ENCODE peak calls at places on chromosomes 16 and 17, in six cellular contexts. G, A, O, D, P and Y are unnamed samples.

GRCh38 chr17:74992223-74992622 is 4.8 kb downstream of the CDR2L start:
- DNase-seq in O (no peak), D (no peak), P (no peak), G (no peak), A (no peak), Y (no peak)

GRCh38 chr17:57284984-57285646 is 28.8 kb downstream of the MSI2 start:
- DNase-seq in D (no peak), G (no peak), P (no peak), O (no peak), A (no peak), Y (no peak)

GRCh38 chr17:41186872-41187271 is 2.2 kb upstream of the KRTAP4-1 start:
- DNase-seq in O (no peak), D (no peak), P (no peak), G (no peak), A (no peak), Y (no peak)

GRCh38 chr16:80687606-80688005 is 116.8 kb downstream of the CDYL2 start:
- DNase-seq in D (no peak), O (no peak), G (no peak), A (no peak), P (no peak), Y (no peak)

GRCh38 chr17:29847527-29847931 is 82.5 kb downstream of the SSH2 start:
- DNase-seq in D (no peak), G (no peak), P (peak), O (no peak), A (no peak), Y (no peak)

GRCh38 chr17:67993153-67993997 is 2.9 kb downstream of the C17orf58 start:
- DNase-seq in O (peak), G (peak), P (peak), D (peak), A (peak), Y (peak)

GRCh38 chr16:28910046-28911031 is 14.7 kb downstream of the RABEP2 start:
- DNase-seq in A (no peak), G (peak), D (no peak), P (no peak), O (no peak), Y (no peak)

GRCh38 chr16:78745491-78746019 is 646.1 kb downstream of the WWOX start:
- DNase-seq in D (no peak), G (no peak), P (no peak), A (no peak), O (no peak), Y (no peak)

GRCh38 chr17:32385121-32385520 is 35.2 kb downstream of the ZNF207 start:
- DNase-seq in P (no peak), O (no peak), G (no peak), A (no peak), D (no peak), Y (no peak)

GRCh38 chr17:42016411-42016831 is 818 bp downstream of the DNAJC7 start:
- DNase-seq in G (peak), A (no peak), O (no peak), D (no peak), P (peak), Y (no peak)

GRCh38 chr16:51968756-51969155 is 578.2 kb downstream of the TOX3 start:
- DNase-seq in P (no peak), O (no peak), A (no peak), D (no peak), G (peak), Y (no peak)

GRCh38 chr17:6231465-6231864 is 161.3 kb downstream of the WSCD1 start:
- DNase-seq in A (no peak), O (no peak), D (no peak), P (no peak), G (no peak), Y (no peak)

GRCh38 chr17:83079340-83079747 is at the start of gene METRNL:
- DNase-seq in G (peak), D (peak), A (no peak), O (peak), P (peak), Y (peak)

GRCh38 chr16:88339926-88340754 is 42.6 kb upstream of the ZNF469 start:
- DNase-seq in A (no peak), P (no peak), G (no peak), D (no peak), O (no peak), Y (no peak)

GRCh38 chr16:69381231-69381630 is 4.6 kb downstream of the TERF2 start:
- DNase-seq in O (no peak), G (no peak), A (no peak), D (no peak), P (no peak), Y (no peak)

GRCh38 chr16:79093554-79093967 is 507.0 kb downstream of the MAF start:
- DNase-seq in D (no peak), A (no peak), G (no peak), O (no peak), P (no peak), Y (peak)

GRCh38 chr17:36755586-36755985 is 154.2 kb downstream of the MRM1 start:
- DNase-seq in P (no peak), G (no peak), O (no peak), A (no peak), D (peak), Y (no peak)

GRCh38 chr17:79949646-79950292 is 85.9 kb downstream of the TBC1D16 start:
- DNase-seq in A (no peak), O (peak), G (no peak), D (peak), P (no peak), Y (no peak)

GRCh38 chr17:79950306-79950705 is 85.4 kb downstream of the TBC1D16 start:
- DNase-seq in G (no peak), D (peak), O (peak), P (no peak), A (no peak), Y (no peak)

GRCh38 chr17:79951361-79952264 is 84.1 kb downstream of the TBC1D16 start:
- DNase-seq in P (peak), O (peak), G (peak), A (no peak), D (no peak), Y (peak)

GRCh38 chr17:79948918-79949645 is 86.6 kb downstream of the TBC1D16 start:
- DNase-seq in O (peak), G (no peak), D (peak), A (no peak), P (no peak), Y (no peak)

DNA sequence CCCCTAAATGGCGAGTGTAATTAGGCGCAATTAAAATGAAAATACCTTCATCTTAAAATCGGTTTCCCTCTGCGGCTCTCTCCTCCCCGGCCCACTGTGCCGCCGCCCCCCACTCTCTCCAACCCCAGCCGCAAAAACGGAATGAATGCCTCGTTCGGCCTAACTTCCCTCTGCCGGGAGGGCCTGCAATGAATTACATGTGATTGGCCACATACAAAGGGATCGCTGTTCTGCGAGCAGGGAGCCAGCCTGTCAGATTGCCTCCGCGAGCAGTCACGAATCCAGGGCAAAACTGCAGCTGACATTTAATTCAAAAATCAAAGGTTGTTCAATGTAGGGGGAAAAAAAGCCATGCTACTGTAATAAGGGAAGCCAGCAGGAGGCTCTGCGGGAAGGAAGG is 85.0 kb downstream of the TBC1D16 start:
- DNase-seq in G (no peak), A (no peak), P (no peak), D (no peak), O (peak), Y (no peak)
- TF ChIP-seq CTCF in G (no peak), A (no peak), P (no peak), D (no peak), O (no peak), Y (no peak)

DNA sequence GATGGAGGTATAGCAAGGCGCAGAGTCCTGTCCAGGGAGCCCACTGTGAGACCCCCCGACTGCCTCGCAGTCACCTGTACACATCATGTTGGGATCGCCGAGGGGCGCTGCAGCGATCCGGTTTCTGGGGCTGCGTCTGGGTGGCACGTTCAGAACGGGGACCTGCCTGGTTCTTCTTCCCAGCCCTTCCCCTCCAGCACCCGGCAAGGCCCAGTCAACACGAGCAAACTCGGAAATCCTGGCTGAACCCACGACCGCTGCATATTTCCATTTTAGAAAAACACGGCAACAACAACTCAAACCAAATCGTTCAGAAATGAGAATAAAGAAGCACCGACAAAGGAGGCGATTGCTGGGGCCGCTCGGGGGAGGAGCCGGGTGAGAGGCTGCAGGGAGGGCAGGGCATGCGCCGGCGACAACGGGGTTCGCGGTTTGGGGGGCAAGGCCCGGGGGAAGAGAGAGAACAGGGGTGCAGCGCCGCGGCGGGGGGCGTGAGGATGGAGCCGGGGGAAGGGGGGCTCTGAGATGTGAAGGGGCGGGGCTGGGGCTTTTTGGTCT is 597 bp downstream of the HSDL1 start:
- DNase-seq in D (peak), P (peak), G (no peak), A (no peak), O (peak), Y (no peak)
- TF ChIP-seq CTCF in D (no peak), P (no peak), G (no peak), A (no peak), O (no peak), Y (no peak)

GRCh38 chr16:47460755-47461597 is at the start of the genes ITFG1 and PHKB:
- DNase-seq in O (peak), A (peak), G (peak), P (peak), D (peak), Y (peak)
- TF ChIP-seq CTCF in O (no peak), A (no peak), G (peak), P (peak), D (no peak), Y (no peak)

GRCh38 chr17:43324205-43324893 is 74.4 kb upstream of the ARL4D start:
- DNase-seq in O (peak), G (no peak), A (no peak), D (no peak), P (no peak), Y (no peak)
- TF ChIP-seq CTCF in O (peak), G (peak), A (no peak), D (peak), P (no peak), Y (peak)

GRCh38 chr16:59249049-59249448 is 514.9 kb upstream of the GOT2 start:
- DNase-seq in A (no peak), D (peak), G (no peak), O (peak), P (no peak), Y (no peak)
- TF ChIP-seq CTCF in A (no peak), D (peak), G (no peak), O (no peak), P (no peak), Y (no peak)

GRCh38 chr16:4350787-4351659 is at the start of gene PAM16:
- DNase-seq in G (peak), P (peak), O (peak), D (peak), A (peak), Y (peak)
- TF ChIP-seq CTCF in G (peak), P (no peak), O (no peak), D (no peak), A (no peak), Y (no peak)

GRCh38 chr17:69505740-69506139 is 91.2 kb downstream of the MAP2K6 start:
- DNase-seq in P (no peak), D (no peak), A (no peak), G (no peak), O (no peak), Y (no peak)
- TF ChIP-seq CTCF in P (no peak), D (no peak), A (no peak), G (no peak), O (no peak), Y (no peak)

GRCh38 chr17:80361495-80362220 is 53.3 kb upstream of the ENDOV start:
- DNase-seq in O (peak), A (no peak), P (no peak), G (no peak), D (peak), Y (no peak)
- TF ChIP-seq CTCF in O (peak), A (no peak), P (peak), G (peak), D (peak), Y (peak)

GRCh38 chr17:8574687-8575086 is 55.8 kb downstream of the MYH10 start:
- DNase-seq in D (no peak), A (no peak), G (no peak), O (no peak), P (peak), Y (no peak)

GRCh38 chr17:8577868-8578267 is 52.7 kb downstream of the MYH10 start:
- DNase-seq in D (no peak), G (no peak), P (no peak), O (no peak), A (no peak), Y (no peak)

GRCh38 chr17:8576895-8577294 is 53.6 kb downstream of the MYH10 start:
- DNase-seq in O (no peak), A (no peak), G (no peak), D (no peak), P (no peak), Y (no peak)

GRCh38 chr17:8572767-8573166 is 57.8 kb downstream of the MYH10 start:
- DNase-seq in D (no peak), G (no peak), O (no peak), A (no peak), P (peak), Y (no peak)
- TF ChIP-seq CTCF in D (no peak), G (peak), O (no peak), A (no peak), P (peak), Y (no peak)

GRCh38 chr16:19173649-19174383 is 5.8 kb downstream of the SYT17 start:
- DNase-seq in P (no peak), D (no peak), O (no peak), A (no peak), G (no peak), Y (no peak)
- TF ChIP-seq CTCF in P (no peak), D (no peak), O (no peak), A (no peak), G (no peak), Y (no peak)